ENCODE peak calls at places on chromosomes 13 and 19, in five cellular contexts. One of them, this sample, is unnamed.

GRCh38 chr13:19169991-19170390 is 11.6 kb downstream of the TUBA3C start:
- DNase-seq in GM12865: no peak
- DNase-seq in astrocyte of the cerebellum: no peak
- DNase-seq in skeletal muscle cell: no peak
- DNase-seq in stimulated activated CD4-positive, alpha-beta T cell treated with anti-CD3 and anti-CD28 coated beads, Interleukin-4, amount 100 ng/mL, for 24 hours: no peak
- DNase-seq in this sample: no peak

GRCh38 chr19:34232566-34233481 is 21.5 kb upstream of the GARRE1 start:
- DNase-seq in skeletal muscle cell: peak; percentile 72
- DNase-seq in stimulated activated CD4-positive, alpha-beta T cell treated with anti-CD3 and anti-CD28 coated beads, Interleukin-4, amount 100 ng/mL, for 24 hours: peak; percentile 20
- DNase-seq in GM12865: peak; percentile 59
- DNase-seq in astrocyte of the cerebellum: peak; percentile 95
- DNase-seq in this sample: no peak

GRCh38 chr13:25286308-25286968 is 850 bp downstream of the MTMR6 start:
- DNase-seq in skeletal muscle cell: no peak
- DNase-seq in GM12865: peak; percentile 69
- DNase-seq in astrocyte of the cerebellum: no peak
- DNase-seq in stimulated activated CD4-positive, alpha-beta T cell treated with anti-CD3 and anti-CD28 coated beads, Interleukin-4, amount 100 ng/mL, for 24 hours: peak; percentile 32
- DNase-seq in this sample: peak; percentile 58

GRCh38 chr13:42990991-42991891 is 800 bp downstream of the EPSTI1 start:
- DNase-seq in stimulated activated CD4-positive, alpha-beta T cell treated with anti-CD3 and anti-CD28 coated beads, Interleukin-4, amount 100 ng/mL, for 24 hours: no peak
- DNase-seq in astrocyte of the cerebellum: no peak
- DNase-seq in skeletal muscle cell: no peak
- DNase-seq in GM12865: peak; percentile 12
- DNase-seq in this sample: no peak

GRCh38 chr19:57558525-57558924 is 1.1 kb downstream of the ZNF550 start:
- DNase-seq in GM12865: no peak
- DNase-seq in astrocyte of the cerebellum: no peak
- DNase-seq in stimulated activated CD4-positive, alpha-beta T cell treated with anti-CD3 and anti-CD28 coated beads, Interleukin-4, amount 100 ng/mL, for 24 hours: no peak
- DNase-seq in skeletal muscle cell: no peak
- DNase-seq in this sample: no peak

GRCh38 chr19:2507109-2507508 is 31.2 kb downstream of the GADD45B start:
- DNase-seq in stimulated activated CD4-positive, alpha-beta T cell treated with anti-CD3 and anti-CD28 coated beads, Interleukin-4, amount 100 ng/mL, for 24 hours: no peak
- DNase-seq in astrocyte of the cerebellum: no peak
- DNase-seq in skeletal muscle cell: peak; percentile 53
- DNase-seq in GM12865: no peak
- DNase-seq in this sample: peak; percentile 35

GRCh38 chr19:53537126-53537522 is 821 bp upstream of the ZNF331 start:
- DNase-seq in skeletal muscle cell: no peak
- DNase-seq in stimulated activated CD4-positive, alpha-beta T cell treated with anti-CD3 and anti-CD28 coated beads, Interleukin-4, amount 100 ng/mL, for 24 hours: peak; percentile 11
- DNase-seq in GM12865: no peak
- DNase-seq in astrocyte of the cerebellum: no peak
- DNase-seq in this sample: peak; percentile 16

GRCh38 chr13:43573361-43573740 is 213.4 kb downstream of the ENOX1 start:
- DNase-seq in GM12865: no peak
- DNase-seq in stimulated activated CD4-positive, alpha-beta T cell treated with anti-CD3 and anti-CD28 coated beads, Interleukin-4, amount 100 ng/mL, for 24 hours: no peak
- DNase-seq in astrocyte of the cerebellum: peak; percentile 4
- DNase-seq in skeletal muscle cell: no peak
- DNase-seq in this sample: no peak

GRCh38 chr19:19270749-19271571 is 2.1 kb downstream of the TM6SF2 start:
- DNase-seq in stimulated activated CD4-positive, alpha-beta T cell treated with anti-CD3 and anti-CD28 coated beads, Interleukin-4, amount 100 ng/mL, for 24 hours: no peak
- DNase-seq in GM12865: no peak
- DNase-seq in skeletal muscle cell: no peak
- DNase-seq in astrocyte of the cerebellum: no peak
- DNase-seq in this sample: no peak

GRCh38 chr13:94303644-94304174 is 175.8 kb downstream of the DCT start:
- DNase-seq in skeletal muscle cell: no peak
- DNase-seq in stimulated activated CD4-positive, alpha-beta T cell treated with anti-CD3 and anti-CD28 coated beads, Interleukin-4, amount 100 ng/mL, for 24 hours: no peak
- DNase-seq in astrocyte of the cerebellum: no peak
- DNase-seq in GM12865: no peak
- DNase-seq in this sample: no peak

GRCh38 chr13:67175836-67176235 is 54.3 kb downstream of the PCDH9 start:
- DNase-seq in stimulated activated CD4-positive, alpha-beta T cell treated with anti-CD3 and anti-CD28 coated beads, Interleukin-4, amount 100 ng/mL, for 24 hours: no peak
- DNase-seq in skeletal muscle cell: no peak
- DNase-seq in GM12865: no peak
- DNase-seq in astrocyte of the cerebellum: no peak
- DNase-seq in this sample: no peak

GRCh38 chr13:60562081-60562764 is 165.2 kb downstream of the TDRD3 start:
- DNase-seq in skeletal muscle cell: no peak
- DNase-seq in GM12865: no peak
- DNase-seq in stimulated activated CD4-positive, alpha-beta T cell treated with anti-CD3 and anti-CD28 coated beads, Interleukin-4, amount 100 ng/mL, for 24 hours: no peak
- DNase-seq in astrocyte of the cerebellum: no peak
- DNase-seq in this sample: no peak

GRCh38 chr13:114025432-114026127 is 51.7 kb upstream of the C13orf46 start:
- DNase-seq in astrocyte of the cerebellum: no peak
- DNase-seq in skeletal muscle cell: peak; percentile 43
- DNase-seq in GM12865: no peak
- DNase-seq in stimulated activated CD4-positive, alpha-beta T cell treated with anti-CD3 and anti-CD28 coated beads, Interleukin-4, amount 100 ng/mL, for 24 hours: no peak
- DNase-seq in this sample: no peak

GRCh38 chr19:604355-604754 is 14.7 kb downstream of the HCN2 start:
- DNase-seq in GM12865: peak; percentile 65
- DNase-seq in stimulated activated CD4-positive, alpha-beta T cell treated with anti-CD3 and anti-CD28 coated beads, Interleukin-4, amount 100 ng/mL, for 24 hours: peak; percentile 23
- DNase-seq in skeletal muscle cell: no peak
- DNase-seq in astrocyte of the cerebellum: no peak
- DNase-seq in this sample: peak; percentile 66

GRCh38 chr13:100344544-100344943 is 244.0 kb downstream of the GGACT start:
- DNase-seq in GM12865: no peak
- DNase-seq in astrocyte of the cerebellum: no peak
- DNase-seq in stimulated activated CD4-positive, alpha-beta T cell treated with anti-CD3 and anti-CD28 coated beads, Interleukin-4, amount 100 ng/mL, for 24 hours: no peak
- DNase-seq in skeletal muscle cell: no peak
- DNase-seq in this sample: no peak

GRCh38 chr19:48302600-48302959 is 22.8 kb upstream of the EMP3 start:
- DNase-seq in skeletal muscle cell: no peak
- DNase-seq in stimulated activated CD4-positive, alpha-beta T cell treated with anti-CD3 and anti-CD28 coated beads, Interleukin-4, amount 100 ng/mL, for 24 hours: no peak
- DNase-seq in astrocyte of the cerebellum: no peak
- DNase-seq in GM12865: no peak
- DNase-seq in this sample: no peak

GRCh38 chr19:29309637-29310036 is 96.7 kb upstream of the UQCRFS1 start:
- DNase-seq in GM12865: no peak
- DNase-seq in skeletal muscle cell: no peak
- DNase-seq in astrocyte of the cerebellum: no peak
- DNase-seq in stimulated activated CD4-positive, alpha-beta T cell treated with anti-CD3 and anti-CD28 coated beads, Interleukin-4, amount 100 ng/mL, for 24 hours: no peak
- DNase-seq in this sample: no peak

GRCh38 chr19:46944918-46945628 is 74.6 kb upstream of the NPAS1 start:
- DNase-seq in stimulated activated CD4-positive, alpha-beta T cell treated with anti-CD3 and anti-CD28 coated beads, Interleukin-4, amount 100 ng/mL, for 24 hours: no peak
- DNase-seq in skeletal muscle cell: no peak
- DNase-seq in GM12865: no peak
- DNase-seq in astrocyte of the cerebellum: no peak
- DNase-seq in this sample: peak; percentile 35

GRCh38 chr19:28403698-28404099 is 809.3 kb downstream of the UQCRFS1 start:
- DNase-seq in astrocyte of the cerebellum: no peak
- DNase-seq in skeletal muscle cell: no peak
- DNase-seq in GM12865: no peak
- DNase-seq in stimulated activated CD4-positive, alpha-beta T cell treated with anti-CD3 and anti-CD28 coated beads, Interleukin-4, amount 100 ng/mL, for 24 hours: no peak
- DNase-seq in this sample: no peak

GRCh38 chr19:40533508-40533907 is 43.2 kb upstream of the SHKBP1 start:
- DNase-seq in astrocyte of the cerebellum: no peak
- DNase-seq in skeletal muscle cell: no peak
- DNase-seq in GM12865: no peak
- DNase-seq in stimulated activated CD4-positive, alpha-beta T cell treated with anti-CD3 and anti-CD28 coated beads, Interleukin-4, amount 100 ng/mL, for 24 hours: no peak
- DNase-seq in this sample: no peak

GRCh38 chr13:59374720-59375119 is 789.0 kb downstream of the DIAPH3 start:
- DNase-seq in stimulated activated CD4-positive, alpha-beta T cell treated with anti-CD3 and anti-CD28 coated beads, Interleukin-4, amount 100 ng/mL, for 24 hours: no peak
- DNase-seq in astrocyte of the cerebellum: no peak
- DNase-seq in GM12865: no peak
- DNase-seq in skeletal muscle cell: no peak
- DNase-seq in this sample: no peak

This sample was measured in DND-41.